ENCODE peak calls at places on chromosomes 1 and 21, in six cellular contexts. Z is PC-9, D is GM12892, V is GM23248, W is astrocyte of the spinal cord, T is OCI-M1. B is an unnamed sample.

GRCh38 chr1:184457500-184457899 is 70.7 kb downstream of the C1orf21 start:
- DNase-seq in V (peak), T (peak), Z (no peak), W (peak), D (no peak), B (no peak)

GRCh38 chr1:54361342-54361741 is 44.9 kb downstream of the SSBP3 start:
- DNase-seq in T (no peak), D (no peak), V (no peak), Z (no peak), W (no peak), B (no peak)

GRCh38 chr21:31201548-31201947 is 142.5 kb downstream of the TIAM1 start:
- DNase-seq in Z (no peak), T (peak), D (no peak), V (peak), W (peak), B (no peak)

GRCh38 chr1:203120325-203121138 is 7.0 kb upstream of the ADORA1 start:
- DNase-seq in D (no peak), Z (no peak), V (no peak), W (no peak), T (no peak), B (peak)

GRCh38 chr1:7810395-7810794 is 26.3 kb downstream of the PER3 start:
- DNase-seq in D (no peak), T (peak), V (peak), W (peak), Z (no peak), B (no peak)

GRCh38 chr1:182415789-182416188 is 15.3 kb upstream of the TEDDM1 start:
- DNase-seq in V (peak), W (no peak), D (no peak), Z (no peak), T (no peak), B (no peak)

GRCh38 chr1:159602501-159602900 is 14.9 kb downstream of the APCS start:
- DNase-seq in T (no peak), V (no peak), D (no peak), W (no peak), Z (no peak), B (no peak)

GRCh38 chr21:45157932-45158331 is 83.6 kb downstream of the ADARB1 start:
- DNase-seq in D (no peak), V (no peak), Z (no peak), T (no peak), W (no peak), B (no peak)

GRCh38 chr1:36722871-36723270 is 240.2 kb upstream of the CSF3R start:
- DNase-seq in V (no peak), T (no peak), D (no peak), Z (no peak), W (no peak), B (no peak)

GRCh38 chr1:23477359-23478144 is 6.4 kb downstream of the ASAP3 start:
- DNase-seq in W (no peak), Z (peak), V (no peak), T (no peak), D (no peak), B (no peak)

GRCh38 chr1:185581961-185582725 is 152.0 kb upstream of the HMCN1 start:
- DNase-seq in V (peak), Z (no peak), D (no peak), W (no peak), T (no peak), B (no peak)

GRCh38 chr1:6785721-6786505 is 659 bp downstream of the CAMTA1 start:
- DNase-seq in W (peak), T (peak), D (peak), V (peak), Z (no peak), B (no peak)

GRCh38 chr1:211935448-211935970 is 99.8 kb downstream of the INTS7 start:
- DNase-seq in V (no peak), Z (no peak), T (no peak), W (no peak), D (peak), B (no peak)

GRCh38 chr1:199336745-199337640 is 690.5 kb upstream of the NR5A2 start:
- DNase-seq in V (no peak), T (no peak), Z (no peak), W (no peak), D (no peak), B (no peak)

B was measured in D721Med.